ENCODE peak calls at places on chromosomes 1 and 21, in six cellular contexts. G is IMR-90; V is CD4-positive, alpha-beta T cell; E is colonic mucosa; O is ovary; I is activated B cell treated with CpG ODN at 0.5 μM for 24 hours. L is an unnamed sample.

GRCh38 chr1:119448112-119448511 is 33.2 kb downstream of the HSD3B2 start:
- DNase-seq in O (no peak), I (no peak), V (no peak), E (no peak), G (no peak), L (no peak)

GRCh38 chr1:198829948-198830347 is 191.1 kb downstream of the PTPRC start:
- DNase-seq in V (no peak), I (no peak), E (no peak), G (peak), O (no peak), L (no peak)

GRCh38 chr1:151211972-151212705 is 13.8 kb downstream of the PIP5K1A start:
- DNase-seq in O (no peak), G (no peak), E (no peak), I (no peak), V (no peak), L (no peak)

GRCh38 chr1:32151319-32151787 is 28.1 kb upstream of the TXLNA start:
- DNase-seq in I (no peak), E (no peak), V (no peak), G (peak), O (no peak), L (no peak)

GRCh38 chr1:205532996-205533728 is 28.7 kb downstream of the CDK18 start:
- DNase-seq in E (no peak), V (no peak), O (no peak), I (no peak), G (no peak), L (no peak)

GRCh38 chr1:33081554-33082305 is 777 bp downstream of the AZIN2 start:
- DNase-seq in G (no peak), E (peak), O (peak), V (no peak), I (no peak), L (peak)

GRCh38 chr1:153553691-153554608 is 4.9 kb upstream of the S100A3 start:
- DNase-seq in E (no peak), G (no peak), I (no peak), O (no peak), V (no peak), L (no peak)

GRCh38 chr1:59016390-59016789 is 232.5 kb upstream of the JUN start:
- DNase-seq in V (no peak), E (no peak), O (no peak), G (no peak), I (no peak), L (no peak)

DNA sequence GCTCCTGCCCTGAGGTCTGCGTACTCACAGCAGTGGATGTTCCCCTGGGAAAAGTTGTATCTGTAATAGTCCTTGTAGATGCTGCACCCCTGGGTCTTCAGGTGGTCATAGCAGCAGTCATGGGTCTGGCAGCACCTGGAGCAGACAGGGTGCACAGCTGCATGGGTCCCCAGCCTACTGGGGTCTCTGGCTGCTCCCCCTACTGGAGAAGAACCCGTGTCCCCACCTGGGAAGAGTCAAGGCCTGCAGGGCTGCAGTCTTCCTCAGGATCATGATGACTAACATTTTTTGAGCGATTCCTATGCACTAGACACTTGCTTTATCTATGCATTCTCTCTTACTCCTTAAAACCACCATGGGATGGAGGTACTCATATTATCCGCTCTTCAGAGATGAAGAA is 3.9 kb downstream of the PLA2G2D start:
- DNase-seq in I (no peak), V (no peak), G (no peak), O (no peak), E (no peak), L (no peak)
- TF ChIP-seq CTCF in I (no peak), V (no peak), G (no peak), O (no peak), E (no peak), L (no peak)

GRCh38 chr1:208476825-208477170 is 232.6 kb upstream of the PLXNA2 start:
- DNase-seq in V (no peak), E (no peak), O (no peak), I (no peak), G (no peak), L (no peak)

GRCh38 chr1:208479435-208479834 is 235.3 kb upstream of the PLXNA2 start:
- DNase-seq in G (no peak), E (no peak), I (no peak), V (no peak), O (no peak), L (no peak)

GRCh38 chr1:208475449-208475848 is 231.3 kb upstream of the PLXNA2 start:
- DNase-seq in E (no peak), I (no peak), O (no peak), G (peak), V (no peak), L (no peak)

DNA sequence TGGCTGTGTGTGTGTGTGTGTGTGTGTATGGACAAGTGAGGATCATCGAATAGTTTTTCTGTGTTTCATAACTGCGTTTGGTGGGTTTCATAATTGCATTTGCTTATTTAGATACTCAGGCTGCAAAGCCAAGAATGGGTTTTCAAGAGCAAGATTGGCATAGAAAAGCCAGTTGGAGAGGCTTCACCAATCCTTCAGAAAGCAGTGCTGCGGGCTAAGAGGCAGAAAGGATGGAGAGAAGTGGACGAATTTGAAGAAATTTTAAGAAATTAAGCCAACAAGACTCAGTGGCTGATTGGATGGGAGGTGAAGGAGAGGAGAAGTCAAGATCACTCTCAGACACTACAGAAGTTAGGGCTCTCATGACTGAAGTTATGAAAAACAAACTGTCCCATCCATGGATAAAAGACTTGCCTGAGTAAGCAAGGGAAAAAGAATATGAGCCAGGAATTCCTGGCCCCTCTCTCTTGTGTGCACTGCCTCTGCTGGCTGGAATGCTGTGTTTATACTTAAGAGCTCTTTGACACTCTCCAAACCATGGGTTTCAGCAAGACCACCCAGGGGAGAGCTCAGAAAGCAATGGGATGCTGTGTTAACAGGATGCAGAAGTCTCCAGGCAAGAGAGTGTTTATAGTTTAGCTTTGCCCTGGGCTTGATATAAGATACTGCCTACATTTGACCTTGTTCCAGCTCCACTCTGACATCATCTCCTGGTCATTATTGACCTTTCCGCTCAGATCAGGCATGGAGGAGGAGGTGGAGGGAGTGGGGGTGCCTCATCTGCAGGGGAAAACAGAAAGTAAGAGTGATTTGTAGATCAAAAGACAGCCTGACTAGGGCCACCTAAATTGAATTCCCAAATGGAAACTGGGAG is 232.0 kb upstream of the PLXNA2 start:
- DNase-seq in O (peak), V (no peak), I (no peak), E (no peak), G (no peak), L (peak)
- TF ChIP-seq CTCF in O (no peak), V (no peak), I (no peak), E (no peak), G (peak), L (peak)

GRCh38 chr1:156499703-156500577 is 635 bp downstream of the MEF2D start:
- DNase-seq in E (peak), O (peak), V (peak), I (peak), G (peak), L (peak)

GRCh38 chr1:156500578-156500846 is at the start of gene MEF2D:
- DNase-seq in G (no peak), V (no peak), O (no peak), I (no peak), E (no peak), L (no peak)

GRCh38 chr1:156502396-156502748 is 1.8 kb upstream of the MEF2D start:
- DNase-seq in E (no peak), V (no peak), O (no peak), G (no peak), I (no peak), L (no peak)

GRCh38 chr1:156499194-156499702 is 1.3 kb downstream of the MEF2D start:
- DNase-seq in E (peak), G (no peak), O (no peak), V (no peak), I (no peak), L (no peak)

DNA sequence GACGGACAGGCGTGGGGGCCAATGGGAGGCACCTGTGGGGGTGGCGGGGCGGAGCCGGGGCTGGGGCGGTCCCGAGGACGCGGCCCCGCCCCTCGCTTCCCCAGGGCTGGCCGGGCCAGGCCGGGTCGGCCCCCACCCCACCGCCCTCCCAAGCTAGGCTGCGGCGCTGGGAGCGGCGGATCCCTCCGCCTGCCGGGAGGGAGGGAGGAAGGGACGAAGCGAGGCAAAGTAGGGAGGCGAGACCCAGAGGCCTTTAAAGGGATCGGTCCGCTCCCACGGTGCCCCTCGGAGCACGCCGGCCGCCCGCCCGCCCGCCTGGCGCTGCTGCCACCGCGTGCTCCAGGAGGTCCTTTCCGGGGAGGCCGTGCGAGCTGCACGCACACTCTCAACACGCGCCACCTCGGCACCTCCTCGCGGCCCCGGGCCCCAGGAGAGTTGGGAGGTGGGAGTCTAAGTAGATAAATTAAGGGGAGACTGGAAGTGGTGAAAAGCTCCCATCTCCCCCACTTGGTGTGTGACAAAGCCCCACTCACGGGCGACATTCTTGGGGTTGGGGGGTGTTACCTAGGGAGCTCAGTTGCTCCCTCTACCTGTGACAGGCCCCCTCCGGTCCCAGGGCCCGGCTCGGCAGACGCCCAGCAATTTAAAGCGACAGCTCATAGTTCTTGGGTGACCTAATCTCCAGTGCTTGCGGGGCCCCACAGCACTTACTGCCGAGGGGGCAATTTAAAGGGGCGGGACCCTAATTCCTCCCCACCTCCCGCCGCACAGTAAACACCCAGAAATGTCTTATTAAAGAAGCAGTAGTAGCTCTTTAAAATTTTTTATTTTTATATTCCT is 492 bp upstream of the MEF2D start:
- DNase-seq in G (peak), O (peak), I (peak), V (peak), E (peak), L (peak)
- TF ChIP-seq CTCF in G (peak), O (peak), I (no peak), V (peak), E (peak), L (peak)

GRCh38 chr21:26966360-26966977 is 419 bp downstream of the ADAMTS5 start:
- DNase-seq in O (no peak), V (no peak), G (peak), I (no peak), E (no peak), L (no peak)

GRCh38 chr21:26965091-26965566 is 1.8 kb downstream of the ADAMTS5 start:
- DNase-seq in V (no peak), E (no peak), G (no peak), O (no peak), I (no peak), L (no peak)

GRCh38 chr21:26965567-26966359 is 1.1 kb downstream of the ADAMTS5 start:
- DNase-seq in E (peak), O (peak), G (peak), I (no peak), V (no peak), L (peak)

GRCh38 chr21:26964379-26964778 is 2.5 kb downstream of the ADAMTS5 start:
- DNase-seq in O (peak), V (no peak), E (peak), G (peak), I (no peak), L (no peak)

DNA sequence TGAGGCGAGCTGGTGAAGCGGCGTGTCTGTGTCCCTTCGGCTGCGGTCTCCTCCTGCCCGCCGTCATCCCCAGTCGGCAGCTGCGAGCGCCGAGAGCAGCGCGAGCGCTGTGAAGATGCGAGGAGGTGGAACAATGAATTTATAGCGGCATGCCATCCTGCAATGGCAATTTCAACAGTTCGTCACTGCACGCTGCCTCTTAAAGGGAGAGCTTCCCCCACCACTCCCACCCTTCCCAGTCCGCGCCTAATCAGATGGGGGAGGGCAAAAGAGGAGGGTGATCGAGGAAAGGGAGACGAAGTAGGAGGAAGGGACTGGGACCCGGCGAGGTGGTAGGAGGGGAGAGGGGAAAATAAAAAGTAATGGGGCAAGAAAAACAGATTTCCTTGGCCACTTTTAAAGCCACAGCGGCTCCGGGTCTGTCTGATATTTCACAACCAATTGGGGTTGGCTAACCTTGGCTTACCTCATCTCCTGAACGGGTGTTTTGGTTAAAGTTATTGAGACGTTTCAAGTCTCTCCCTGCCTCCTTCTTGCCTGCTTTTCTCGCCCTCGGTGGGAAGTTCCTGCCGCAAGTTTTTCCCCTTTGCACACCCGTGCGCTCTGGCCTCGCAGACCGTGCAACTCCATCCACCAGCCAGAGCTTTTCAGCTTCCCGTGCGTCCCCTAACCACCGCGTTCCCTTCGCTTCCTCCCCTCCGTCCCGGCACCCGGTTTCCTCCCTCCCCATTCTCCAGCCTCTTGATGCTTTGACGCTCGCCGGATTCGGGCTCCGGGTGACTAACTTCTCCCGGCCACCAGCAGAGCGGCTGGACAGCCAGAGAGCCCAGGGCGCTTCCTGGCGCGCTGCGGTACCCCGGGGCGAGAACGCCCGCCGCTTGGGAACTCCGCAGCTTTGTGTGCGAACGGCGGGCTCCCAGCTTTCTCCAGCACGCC is at the start of gene ADAMTS5:
- DNase-seq in V (no peak), O (peak), G (peak), E (peak), I (no peak), L (peak)
- TF ChIP-seq CTCF in V (no peak), O (no peak), G (peak), E (no peak), I (no peak), L (no peak)

GRCh38 chr1:197327776-197328364 is 59.8 kb downstream of the CRB1 start:
- DNase-seq in V (no peak), I (no peak), E (no peak), O (no peak), G (peak), L (no peak)
- TF ChIP-seq CTCF in V (peak), I (no peak), E (peak), O (peak), G (peak), L (peak)

DNA sequence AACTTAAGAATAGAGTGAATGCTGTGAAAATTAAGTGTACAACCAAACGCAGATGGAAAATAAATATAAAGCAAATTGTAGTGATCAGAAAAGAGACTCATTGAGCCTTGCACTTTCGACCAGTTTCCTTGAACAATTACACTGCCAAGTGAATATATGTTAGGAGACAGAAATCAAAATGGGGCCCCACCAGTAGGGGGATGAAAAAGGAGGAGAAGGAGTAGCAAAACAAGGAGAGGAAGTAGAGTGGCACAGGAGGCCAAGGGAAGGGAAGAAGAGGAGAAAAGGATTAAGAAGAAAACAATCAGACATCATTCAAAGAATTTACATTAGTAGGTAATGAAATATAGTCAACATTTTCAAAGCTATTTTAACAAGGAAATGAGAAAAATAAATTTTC is 1770.6 kb downstream of the PLA2G4A start:
- DNase-seq in O (no peak), I (no peak), G (no peak), E (no peak), V (no peak), L (no peak)
- TF ChIP-seq CTCF in O (no peak), I (no peak), G (no peak), E (no peak), V (no peak), L (peak)

L was measured in nephron progenitor cell.